ENCODE peak calls at places on chromosomes 13 and 19, in six cellular contexts. One of them, this sample, is unnamed.

GRCh38 chr13:89457977-89458376 is 1786.8 kb downstream of the SLITRK5 start:
- DNase-seq in Peyer's patch: no peak
- DNase-seq in sigmoid colon: no peak
- DNase-seq in A549: no peak
- DNase-seq in CD4-positive, alpha-beta T cell: no peak
- DNase-seq in pancreas: no peak
- DNase-seq in this sample: no peak

GRCh38 chr19:6890938-6891337 is 3.6 kb downstream of the ADGRE1 start:
- DNase-seq in A549: no peak
- DNase-seq in sigmoid colon: no peak
- DNase-seq in Peyer's patch: peak
- DNase-seq in CD4-positive, alpha-beta T cell: peak
- DNase-seq in pancreas: no peak
- DNase-seq in this sample: no peak

GRCh38 chr13:112891477-112892401 is 77.3 kb upstream of the MCF2L start:
- DNase-seq in sigmoid colon: no peak
- DNase-seq in CD4-positive, alpha-beta T cell: no peak
- DNase-seq in Peyer's patch: no peak
- DNase-seq in A549: no peak
- DNase-seq in pancreas: peak
- DNase-seq in this sample: no peak

GRCh38 chr13:34172048-34172447 is 354.1 kb downstream of the RFC3 start:
- DNase-seq in sigmoid colon: no peak
- DNase-seq in Peyer's patch: no peak
- DNase-seq in pancreas: no peak
- DNase-seq in A549: no peak
- DNase-seq in CD4-positive, alpha-beta T cell: no peak
- DNase-seq in this sample: no peak

GRCh38 chr19:17162580-17162979 is 52.6 kb upstream of the USE1 start:
- DNase-seq in Peyer's patch: no peak
- DNase-seq in CD4-positive, alpha-beta T cell: no peak
- DNase-seq in A549: no peak
- DNase-seq in sigmoid colon: no peak
- DNase-seq in pancreas: no peak
- DNase-seq in this sample: no peak

GRCh38 chr19:34274827-34275625 is 20.7 kb downstream of the GARRE1 start:
- DNase-seq in A549: no peak
- DNase-seq in CD4-positive, alpha-beta T cell: no peak
- DNase-seq in sigmoid colon: no peak
- DNase-seq in pancreas: no peak
- DNase-seq in Peyer's patch: no peak
- DNase-seq in this sample: no peak

GRCh38 chr19:5292843-5293606 is 47.6 kb downstream of the PTPRS start:
- DNase-seq in sigmoid colon: peak
- DNase-seq in CD4-positive, alpha-beta T cell: peak
- DNase-seq in Peyer's patch: no peak
- DNase-seq in pancreas: peak
- DNase-seq in A549: peak
- DNase-seq in this sample: no peak

GRCh38 chr19:42634409-42635232 is 39.9 kb upstream of the CEACAM8 start:
- DNase-seq in Peyer's patch: no peak
- DNase-seq in CD4-positive, alpha-beta T cell: no peak
- DNase-seq in pancreas: no peak
- DNase-seq in sigmoid colon: no peak
- DNase-seq in A549: peak
- DNase-seq in this sample: no peak

GRCh38 chr19:2239173-2239572 is 2.5 kb downstream of the SF3A2 start:
- DNase-seq in A549: no peak
- DNase-seq in sigmoid colon: no peak
- DNase-seq in CD4-positive, alpha-beta T cell: no peak
- DNase-seq in Peyer's patch: no peak
- DNase-seq in pancreas: no peak
- DNase-seq in this sample: no peak

GRCh38 chr13:37751025-37751424 is 118.5 kb downstream of the TRPC4 start:
- DNase-seq in Peyer's patch: no peak
- DNase-seq in pancreas: no peak
- DNase-seq in sigmoid colon: no peak
- DNase-seq in A549: no peak
- DNase-seq in CD4-positive, alpha-beta T cell: no peak
- DNase-seq in this sample: no peak

GRCh38 chr13:101979825-101980224 is 422.0 kb downstream of the FGF14 start:
- DNase-seq in pancreas: no peak
- DNase-seq in sigmoid colon: no peak
- DNase-seq in Peyer's patch: no peak
- DNase-seq in CD4-positive, alpha-beta T cell: no peak
- DNase-seq in A549: no peak
- DNase-seq in this sample: no peak

GRCh38 chr13:64154514-64154913 is 2738.9 kb upstream of the PCDH20 start:
- DNase-seq in Peyer's patch: no peak
- DNase-seq in A549: no peak
- DNase-seq in sigmoid colon: no peak
- DNase-seq in CD4-positive, alpha-beta T cell: no peak
- DNase-seq in pancreas: no peak
- DNase-seq in this sample: no peak

GRCh38 chr19:16327911-16328823 is 3.5 kb downstream of the KLF2 start:
- DNase-seq in pancreas: no peak
- DNase-seq in Peyer's patch: peak
- DNase-seq in A549: no peak
- DNase-seq in sigmoid colon: peak
- DNase-seq in CD4-positive, alpha-beta T cell: no peak
- DNase-seq in this sample: peak

GRCh38 chr19:58553799-58554493 is 959 bp downstream of the CHMP2A start:
- DNase-seq in Peyer's patch: no peak
- DNase-seq in CD4-positive, alpha-beta T cell: no peak
- DNase-seq in sigmoid colon: peak
- DNase-seq in A549: no peak
- DNase-seq in pancreas: no peak
- DNase-seq in this sample: no peak

GRCh38 chr13:73171242-73171641 is 112.4 kb downstream of the KLF5 start:
- DNase-seq in A549: no peak
- DNase-seq in CD4-positive, alpha-beta T cell: no peak
- DNase-seq in pancreas: no peak
- DNase-seq in sigmoid colon: no peak
- DNase-seq in Peyer's patch: no peak
- DNase-seq in this sample: no peak

GRCh38 chr13:109974354-109974753 is 188.0 kb upstream of the IRS2 start:
- DNase-seq in sigmoid colon: no peak
- DNase-seq in CD4-positive, alpha-beta T cell: no peak
- DNase-seq in Peyer's patch: no peak
- DNase-seq in pancreas: no peak
- DNase-seq in A549: no peak
- DNase-seq in this sample: no peak

GRCh38 chr13:70394149-70394548 is 285.9 kb upstream of the KLHL1 start:
- DNase-seq in sigmoid colon: no peak
- DNase-seq in Peyer's patch: no peak
- DNase-seq in CD4-positive, alpha-beta T cell: no peak
- DNase-seq in pancreas: no peak
- DNase-seq in A549: no peak
- DNase-seq in this sample: no peak

GRCh38 chr13:32432856-32433255 is 4.9 kb upstream of the N4BP2L1 start:
- DNase-seq in pancreas: no peak
- DNase-seq in A549: no peak
- DNase-seq in CD4-positive, alpha-beta T cell: no peak
- DNase-seq in sigmoid colon: no peak
- DNase-seq in Peyer's patch: no peak
- DNase-seq in this sample: no peak

GRCh38 chr19:2461751-2462634 is 5.2 kb upstream of the LMNB2 start:
- DNase-seq in Peyer's patch: peak
- DNase-seq in sigmoid colon: no peak
- DNase-seq in pancreas: peak
- DNase-seq in A549: no peak
- DNase-seq in CD4-positive, alpha-beta T cell: peak
- DNase-seq in this sample: no peak

GRCh38 chr13:97426695-97427094 is 7.3 kb upstream of the RAP2A start:
- DNase-seq in sigmoid colon: no peak
- DNase-seq in Peyer's patch: no peak
- DNase-seq in A549: no peak
- DNase-seq in pancreas: no peak
- DNase-seq in CD4-positive, alpha-beta T cell: no peak
- DNase-seq in this sample: no peak

GRCh38 chr13:97423300-97424045 is 10.5 kb upstream of the RAP2A start:
- DNase-seq in A549: no peak
- DNase-seq in sigmoid colon: no peak
- DNase-seq in CD4-positive, alpha-beta T cell: no peak
- DNase-seq in Peyer's patch: no peak
- DNase-seq in pancreas: no peak
- DNase-seq in this sample: no peak

GRCh38 chr13:97422118-97423054 is 11.6 kb upstream of the RAP2A start:
- DNase-seq in Peyer's patch: no peak
- DNase-seq in sigmoid colon: no peak
- DNase-seq in A549: no peak
- DNase-seq in CD4-positive, alpha-beta T cell: no peak
- DNase-seq in pancreas: no peak
- DNase-seq in this sample: no peak

GRCh38 chr13:97429681-97430081 is 4.3 kb upstream of the RAP2A start:
- DNase-seq in pancreas: no peak
- DNase-seq in sigmoid colon: no peak
- DNase-seq in A549: no peak
- DNase-seq in Peyer's patch: no peak
- DNase-seq in CD4-positive, alpha-beta T cell: no peak
- DNase-seq in this sample: no peak

DNA sequence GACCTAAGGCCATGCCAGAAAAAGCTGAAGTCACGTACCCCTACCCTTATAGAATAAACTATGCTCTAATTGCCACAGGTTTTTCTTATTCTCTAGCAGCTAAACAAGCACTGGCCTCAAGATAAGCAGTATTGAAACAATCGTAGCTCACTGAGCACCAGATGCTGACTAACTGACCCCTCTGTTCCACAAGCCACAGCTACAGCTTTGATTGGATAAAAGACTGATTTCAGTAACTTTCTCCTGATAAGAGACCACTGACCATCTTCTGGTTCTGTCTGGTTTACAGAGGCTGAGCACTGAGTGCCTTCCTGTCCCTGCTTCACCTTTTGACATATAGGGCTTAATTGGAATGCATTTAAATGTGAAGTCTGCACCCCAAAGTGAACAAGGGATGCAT is 8.4 kb upstream of the RAP2A start:
- DNase-seq in pancreas: no peak
- DNase-seq in CD4-positive, alpha-beta T cell: no peak
- DNase-seq in Peyer's patch: no peak
- DNase-seq in sigmoid colon: no peak
- DNase-seq in A549: no peak
- DNase-seq in this sample: no peak
- H3K27ac ChIP-seq in pancreas: no peak
- H3K27ac ChIP-seq in CD4-positive, alpha-beta T cell: no peak
- H3K27ac ChIP-seq in Peyer's patch: no peak
- H3K27ac ChIP-seq in sigmoid colon: no peak
- H3K27ac ChIP-seq in A549: no peak
- H3K27ac ChIP-seq in this sample: no peak

GRCh38 chr19:45676851-45677263 is 8.8 kb downstream of the GIPR start:
- DNase-seq in A549: no peak
- DNase-seq in Peyer's patch: peak
- DNase-seq in CD4-positive, alpha-beta T cell: peak
- DNase-seq in pancreas: no peak
- DNase-seq in sigmoid colon: no peak
- DNase-seq in this sample: no peak

GRCh38 chr19:45677351-45678230 is 9.6 kb downstream of the GIPR start:
- DNase-seq in sigmoid colon: no peak
- DNase-seq in A549: peak
- DNase-seq in Peyer's patch: peak
- DNase-seq in pancreas: peak
- DNase-seq in CD4-positive, alpha-beta T cell: peak
- DNase-seq in this sample: no peak

GRCh38 chr19:45682117-45682516 is 9.6 kb downstream of the SNRPD2 start:
- DNase-seq in Peyer's patch: no peak
- DNase-seq in pancreas: no peak
- DNase-seq in sigmoid colon: no peak
- DNase-seq in A549: no peak
- DNase-seq in CD4-positive, alpha-beta T cell: no peak
- DNase-seq in this sample: no peak

GRCh38 chr19:45682908-45683307 is 8.8 kb downstream of the SNRPD2 start:
- DNase-seq in A549: no peak
- DNase-seq in sigmoid colon: no peak
- DNase-seq in CD4-positive, alpha-beta T cell: no peak
- DNase-seq in Peyer's patch: no peak
- DNase-seq in pancreas: no peak
- DNase-seq in this sample: no peak

DNA sequence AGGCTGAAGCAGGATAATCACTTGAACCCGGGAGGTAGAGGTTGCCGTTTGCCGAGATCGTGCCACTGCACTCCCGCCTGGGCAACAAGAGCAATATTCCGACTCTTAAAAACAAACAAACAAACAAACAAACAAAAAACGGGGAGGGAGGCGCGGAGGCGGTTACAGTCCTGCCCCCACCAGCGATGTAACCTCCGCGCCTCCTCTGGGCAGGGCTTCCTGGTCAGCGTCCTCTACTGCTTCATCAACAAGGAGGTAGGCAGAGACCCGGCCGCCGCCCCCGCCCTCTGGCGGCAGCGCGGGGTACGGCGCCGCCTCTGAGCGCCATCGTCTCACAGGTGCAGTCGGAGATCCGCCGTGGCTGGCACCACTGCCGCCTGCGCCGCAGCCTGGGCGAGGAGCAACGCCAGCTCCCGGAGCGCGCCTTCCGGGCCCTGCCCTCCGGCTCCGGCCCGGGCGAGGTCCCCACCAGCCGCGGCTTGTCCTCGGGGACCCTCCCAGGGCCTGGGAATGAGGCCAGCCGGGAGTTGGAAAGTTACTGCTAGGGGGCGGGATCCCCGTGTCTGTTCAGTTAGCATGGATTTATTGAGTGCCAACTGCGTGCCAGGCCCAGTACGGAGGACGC is 10.2 kb downstream of the SNRPD2 start:
- DNase-seq in sigmoid colon: peak
- DNase-seq in A549: peak
- DNase-seq in pancreas: peak
- DNase-seq in CD4-positive, alpha-beta T cell: peak
- DNase-seq in Peyer's patch: peak
- DNase-seq in this sample: peak
- H3K27ac ChIP-seq in sigmoid colon: peak
- H3K27ac ChIP-seq in A549: peak
- H3K27ac ChIP-seq in pancreas: peak
- H3K27ac ChIP-seq in CD4-positive, alpha-beta T cell: no peak
- H3K27ac ChIP-seq in Peyer's patch: no peak
- H3K27ac ChIP-seq in this sample: peak

GRCh38 chr19:11345122-11345752 is 831 bp downstream of the TMEM205 start:
- DNase-seq in pancreas: no peak
- DNase-seq in CD4-positive, alpha-beta T cell: no peak
- DNase-seq in Peyer's patch: no peak
- DNase-seq in A549: no peak
- DNase-seq in sigmoid colon: no peak
- DNase-seq in this sample: no peak
- H3K27ac ChIP-seq in pancreas: peak
- H3K27ac ChIP-seq in CD4-positive, alpha-beta T cell: no peak
- H3K27ac ChIP-seq in Peyer's patch: peak
- H3K27ac ChIP-seq in A549: peak
- H3K27ac ChIP-seq in sigmoid colon: peak
- H3K27ac ChIP-seq in this sample: peak

GRCh38 chr13:26847281-26847680 is 86.7 kb upstream of the GPR12 start:
- DNase-seq in Peyer's patch: no peak
- DNase-seq in A549: no peak
- DNase-seq in CD4-positive, alpha-beta T cell: no peak
- DNase-seq in pancreas: no peak
- DNase-seq in sigmoid colon: no peak
- DNase-seq in this sample: no peak
- H3K27ac ChIP-seq in Peyer's patch: no peak
- H3K27ac ChIP-seq in A549: no peak
- H3K27ac ChIP-seq in CD4-positive, alpha-beta T cell: no peak
- H3K27ac ChIP-seq in pancreas: no peak
- H3K27ac ChIP-seq in sigmoid colon: no peak
- H3K27ac ChIP-seq in this sample: no peak

GRCh38 chr19:41328818-41329220 is 18.8 kb downstream of the CCDC97 start:
- DNase-seq in CD4-positive, alpha-beta T cell: no peak
- DNase-seq in Peyer's patch: peak
- DNase-seq in sigmoid colon: no peak
- DNase-seq in pancreas: no peak
- DNase-seq in A549: no peak
- DNase-seq in this sample: no peak
- H3K27ac ChIP-seq in CD4-positive, alpha-beta T cell: peak
- H3K27ac ChIP-seq in Peyer's patch: peak
- H3K27ac ChIP-seq in sigmoid colon: peak
- H3K27ac ChIP-seq in pancreas: peak
- H3K27ac ChIP-seq in A549: no peak
- H3K27ac ChIP-seq in this sample: peak